ENCODE peak calls at places on chromosomes 12 and 14, in seven cellular contexts. I is NCI-H146, X is nucleus accumbens, C is DMS53, D is NCI-H524, Y is hepatic stellate cell, K is dermis blood vessel endothelial cell. B is an unnamed sample.

GRCh38 chr12:57766464-57767311 is at the start of gene CYP27B1:
- DNase-seq in Y (no peak), D (peak), X (no peak), I (peak), K (no peak), C (peak), B (no peak)

GRCh38 chr14:81125536-81125935 is 95.2 kb downstream of the GTF2A1 start:
- DNase-seq in X (no peak), I (no peak), K (no peak), Y (no peak), D (no peak), C (no peak), B (no peak)

GRCh38 chr12:693937-694533 is 30.8 kb upstream of the NINJ2 start:
- DNase-seq in D (no peak), C (peak), Y (no peak), I (peak), K (no peak), X (no peak), B (no peak)

GRCh38 chr14:48792376-48793024 is 793.7 kb downstream of the RPS29 start:
- DNase-seq in Y (no peak), D (no peak), C (peak), K (no peak), I (no peak), X (no peak), B (peak)

GRCh38 chr12:58584885-58585284 is 335.4 kb downstream of the LRIG3 start:
- DNase-seq in X (no peak), I (no peak), D (peak), Y (no peak), K (no peak), C (no peak), B (no peak)

GRCh38 chr12:25495336-25496097 is 57.6 kb downstream of the LMNTD1 start:
- DNase-seq in C (peak), Y (peak), D (no peak), X (no peak), I (no peak), K (no peak), B (no peak)

GRCh38 chr14:60311417-60311816 is 62.4 kb downstream of the PPM1A start:
- DNase-seq in C (no peak), I (no peak), X (no peak), D (no peak), Y (no peak), K (peak), B (peak)

GRCh38 chr12:119589087-119589486 is 4.5 kb upstream of the TMEM233 start:
- DNase-seq in K (peak), X (no peak), Y (no peak), C (no peak), I (no peak), D (no peak), B (no peak)

GRCh38 chr14:53509227-53509822 is 356.2 kb upstream of the DDHD1 start:
- DNase-seq in C (no peak), I (no peak), K (no peak), Y (no peak), X (no peak), D (peak), B (no peak)

GRCh38 chr14:61178226-61179060 is 102.7 kb downstream of the TMEM30B start:
- DNase-seq in Y (peak), I (no peak), X (no peak), D (no peak), C (no peak), K (peak), B (peak)

GRCh38 chr12:10236720-10237119 is 24.0 kb downstream of the GABARAPL1 start:
- DNase-seq in I (no peak), K (no peak), D (no peak), X (no peak), Y (no peak), C (no peak), B (no peak)

GRCh38 chr14:33475623-33476022 is 475.3 kb downstream of the EGLN3 start:
- DNase-seq in I (peak), X (no peak), D (peak), K (peak), Y (no peak), C (peak), B (peak)

GRCh38 chr12:32586390-32586789 is 92.7 kb upstream of the DNM1L start:
- DNase-seq in D (peak), I (no peak), X (no peak), C (no peak), Y (peak), K (peak), B (no peak)

GRCh38 chr14:66330218-66330617 is 156.0 kb upstream of the CCDC196 start:
- DNase-seq in D (no peak), Y (no peak), K (no peak), C (no peak), X (no peak), I (no peak), B (no peak)

GRCh38 chr14:74571901-74572828 is 39.9 kb downstream of the LTBP2 start:
- DNase-seq in C (no peak), Y (peak), X (no peak), I (peak), K (peak), D (peak), B (peak)

GRCh38 chr14:61256826-61257468 is 24.2 kb downstream of the TMEM30B start:
- DNase-seq in Y (no peak), D (no peak), I (no peak), K (peak), X (no peak), C (no peak), B (no peak)

GRCh38 chr12:39103552-39104165 is 198.3 kb upstream of the CPNE8 start:
- DNase-seq in C (peak), D (peak), X (no peak), K (peak), I (peak), Y (peak), B (peak)

GRCh38 chr14:68937790-68938514 is 41.1 kb downstream of the ACTN1 start:
- DNase-seq in C (peak), I (no peak), Y (no peak), D (no peak), K (peak), X (no peak), B (peak)

GRCh38 chr14:68042591-68043210 is 223.1 kb downstream of the RAD51B start:
- DNase-seq in C (no peak), I (no peak), K (no peak), D (no peak), Y (no peak), X (no peak), B (no peak)

GRCh38 chr14:104171029-104171697 is 32.8 kb downstream of the KIF26A start:
- DNase-seq in X (no peak), K (no peak), I (no peak), C (no peak), D (no peak), Y (no peak), B (peak)

GRCh38 chr12:8699714-8700113 is 1.9 kb downstream of the RIMKLB start:
- DNase-seq in X (no peak), I (no peak), D (no peak), K (no peak), C (no peak), Y (no peak), B (no peak)

GRCh38 chr14:87233806-87234384 is 759.1 kb downstream of the GALC start:
- DNase-seq in C (no peak), Y (no peak), I (peak), K (no peak), D (no peak), X (no peak), B (no peak)

GRCh38 chr12:53427905-53428594 is 4.4 kb downstream of the AMHR2 start:
- DNase-seq in X (no peak), K (no peak), I (no peak), C (peak), D (no peak), Y (peak), B (peak)

GRCh38 chr12:124512667-124513296 is 54.6 kb downstream of the NCOR2 start:
- DNase-seq in C (peak), Y (peak), D (peak), I (peak), X (peak), K (peak), B (peak)

GRCh38 chr14:32078030-32078793 is 1.1 kb downstream of the ARHGAP5 start:
- DNase-seq in D (peak), X (no peak), C (peak), Y (no peak), K (peak), I (peak), B (peak)

GRCh38 chr14:89576132-89576923 is 159.3 kb upstream of the FOXN3 start:
- DNase-seq in Y (no peak), X (no peak), D (peak), I (peak), K (no peak), C (no peak), B (no peak)

GRCh38 chr12:41051909-41052308 is 136.2 kb upstream of the PDZRN4 start:
- DNase-seq in C (no peak), D (no peak), I (no peak), X (no peak), Y (no peak), K (no peak), B (no peak)

GRCh38 chr12:119440961-119441360 is 106.4 kb downstream of the CCDC60 start:
- DNase-seq in D (no peak), Y (no peak), I (peak), X (no peak), C (peak), K (no peak), B (no peak)

GRCh38 chr12:56836317-56836716 is 73.2 kb downstream of the HSD17B6 start:
- DNase-seq in I (no peak), C (no peak), Y (no peak), X (no peak), K (no peak), D (no peak), B (no peak)

GRCh38 chr14:34018564-34019244 is 67.8 kb upstream of the EGLN3 start:
- DNase-seq in X (no peak), D (no peak), K (no peak), Y (no peak), C (peak), I (no peak), B (peak)

GRCh38 chr14:20418501-20418909 is 5.2 kb upstream of the TEP1 start:
- DNase-seq in K (no peak), C (peak), D (no peak), Y (no peak), X (no peak), I (no peak), B (peak)

GRCh38 chr14:99759546-99759925 is 33.7 kb upstream of the EML1 start:
- DNase-seq in I (no peak), Y (no peak), C (peak), K (peak), X (no peak), D (peak), B (no peak)

GRCh38 chr12:65685514-65685913 is 138.8 kb upstream of the HMGA2 start:
- DNase-seq in K (peak), D (peak), Y (no peak), X (no peak), C (peak), I (no peak), B (peak)

GRCh38 chr12:98544741-98545140 is 29.4 kb downstream of the TMPO start:
- DNase-seq in D (no peak), K (no peak), Y (no peak), I (no peak), X (no peak), C (no peak), B (no peak)